ENCODE peak calls at places on chromosomes 12 and 14, in eight cellular contexts. K is stomach, W is A673, N is cardiac muscle cell, Y is lung, Z is tibial artery, T is suprapubic skin, G is heart right ventricle. P is an unnamed sample.

GRCh38 chr14:88904864-88905263 is 80.4 kb downstream of the TTC8 start:
- DNase-seq in W (no peak), Z (no peak), T (no peak), K (no peak), N (peak; percentile 61), Y (no peak), G (no peak), P (no peak)

GRCh38 chr14:76776306-76777251 is 15.3 kb downstream of the VASH1 start:
- DNase-seq in Z (no peak), N (no peak), T (no peak), G (peak; percentile 8), K (no peak), Y (no peak), W (peak; percentile 36), P (peak; percentile 42)

GRCh38 chr12:121536929-121537813 is 43.7 kb downstream of the KDM2B start:
- DNase-seq in Z (peak; percentile 85), G (peak; percentile 90), W (peak; percentile 45), Y (peak; percentile 87), N (peak; percentile 76), K (peak; percentile 93), T (peak; percentile 89), P (peak; percentile 89)

GRCh38 chr14:94494085-94494484 is 15.2 kb downstream of the SERPINA12 start:
- DNase-seq in W (no peak), Z (no peak), Y (no peak), N (no peak), K (no peak), T (no peak), G (no peak), P (no peak)

GRCh38 chr12:42261708-42262107 is 23.7 kb upstream of the YAF2 start:
- DNase-seq in G (no peak), T (no peak), Z (no peak), W (no peak), N (no peak), K (no peak), Y (no peak), P (no peak)

GRCh38 chr12:22578328-22578727 is 34.0 kb upstream of the C2CD5 start:
- DNase-seq in K (no peak), Z (no peak), W (no peak), Y (no peak), G (no peak), T (no peak), N (no peak), P (no peak)

GRCh38 chr14:20305265-20306078 is at the start of gene TTC5:
- DNase-seq in N (peak; percentile 94), Y (peak; percentile 88), Z (peak; percentile 80), T (peak; percentile 87), W (peak; percentile 91), G (peak; percentile 88), K (peak; percentile 85), P (peak; percentile 83)

GRCh38 chr14:101537286-101537685 is 24.0 kb upstream of the DIO3 start:
- DNase-seq in N (no peak), G (no peak), K (no peak), W (no peak), Z (no peak), Y (no peak), T (no peak), P (no peak)

GRCh38 chr14:70009961-70010360 is 130.7 kb downstream of the SMOC1 start:
- DNase-seq in Y (no peak), N (no peak), G (no peak), K (no peak), Z (no peak), T (no peak), W (no peak), P (no peak)

GRCh38 chr14:101186544-101186943 is 283.0 kb upstream of the RTL1 start:
- DNase-seq in W (no peak), Y (peak; percentile 10), K (peak; percentile 21), T (no peak), N (no peak), G (no peak), Z (no peak), P (no peak)

DNA sequence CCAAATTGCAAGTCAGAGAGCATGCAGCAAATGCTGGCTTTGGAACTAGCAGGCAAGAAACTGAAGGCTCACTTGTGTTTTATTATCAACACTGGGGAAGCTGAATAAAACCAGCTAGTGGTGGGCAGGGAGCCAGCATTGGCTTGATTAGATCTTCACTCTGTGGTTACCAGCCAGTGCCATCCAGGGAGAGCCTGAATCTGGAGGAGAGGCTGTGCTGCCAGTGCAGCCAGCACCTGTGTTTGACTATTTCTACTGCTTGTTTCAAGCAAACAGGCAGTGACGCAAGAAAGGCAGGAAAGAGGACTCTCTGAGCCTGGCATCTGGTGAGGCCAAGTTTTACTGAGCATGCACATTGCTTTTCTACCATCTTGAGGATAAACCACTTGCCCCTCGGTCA is 247.0 kb downstream of the PHLDA1 start:
- DNase-seq in Y (peak; percentile 33), W (peak; percentile 67), K (peak; percentile 96), N (peak; percentile 23), Z (peak; percentile 23), T (peak; percentile 66), G (peak; percentile 38), P (no peak)
- TF ChIP-seq CTCF in Y (no peak), W (no peak), K (no peak), N (no peak), Z (no peak), T (no peak), G (no peak), P (no peak)

GRCh38 chr12:105220150-105220928 is 15.6 kb downstream of the APPL2 start:
- DNase-seq in G (peak; percentile 24), N (no peak), W (no peak), Y (no peak), Z (no peak), K (no peak), T (no peak), P (no peak)

GRCh38 chr12:105220929-105221290 is 15.1 kb downstream of the APPL2 start:
- DNase-seq in Z (no peak), W (no peak), N (no peak), K (peak; percentile 55), Y (no peak), T (no peak), G (no peak), P (no peak)

GRCh38 chr12:105222726-105223357 is 13.1 kb downstream of the APPL2 start:
- DNase-seq in N (no peak), K (no peak), W (no peak), Z (no peak), Y (no peak), G (no peak), T (no peak), P (no peak)

GRCh38 chr12:105222326-105222655 is 13.7 kb downstream of the APPL2 start:
- DNase-seq in G (no peak), Y (no peak), W (no peak), K (no peak), Z (no peak), N (no peak), T (no peak), P (no peak)

DNA sequence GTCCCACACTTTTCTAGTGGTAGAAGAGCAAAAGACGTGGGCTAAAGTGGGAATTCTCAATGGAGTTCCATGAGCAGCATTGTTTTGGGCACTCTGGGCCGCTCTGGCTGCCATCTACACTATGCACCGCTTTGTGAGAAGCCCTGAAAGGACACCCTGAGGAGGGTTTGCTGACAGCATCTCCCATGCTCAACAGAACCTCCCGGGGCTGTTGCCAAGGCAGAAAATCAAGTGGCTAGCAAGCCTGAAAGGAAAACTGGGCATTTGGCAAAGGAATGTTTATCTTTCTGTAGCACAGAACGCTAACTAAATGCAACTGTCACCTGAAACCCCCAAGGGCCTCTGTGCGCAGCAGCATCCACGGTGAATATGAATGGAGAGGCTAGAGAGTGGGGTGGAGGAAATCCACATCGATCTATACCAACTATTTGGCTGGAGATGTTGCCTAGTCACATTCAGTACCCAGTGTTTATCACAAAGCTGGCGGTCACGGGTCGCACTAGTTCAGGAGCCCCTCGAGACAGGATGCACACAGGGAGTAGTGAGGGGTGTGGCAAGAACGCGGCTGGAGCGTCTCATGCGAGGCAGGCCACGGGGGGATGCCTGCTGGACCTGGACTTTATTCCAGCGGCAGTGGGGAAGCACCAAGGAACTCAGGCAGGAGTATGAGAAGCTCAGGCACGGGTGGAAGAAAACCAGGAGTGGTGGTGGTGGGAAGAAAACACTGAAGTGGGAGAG is 14.2 kb downstream of the APPL2 start:
- DNase-seq in G (no peak), K (no peak), W (no peak), Z (no peak), N (no peak), T (no peak), Y (no peak), P (no peak)
- H3K4me3 ChIP-seq in G (no peak overlapping the region), K (no peak overlapping the region), W (no peak overlapping the region), Z (no peak overlapping the region), N (no peak overlapping the region), T (no peak overlapping the region), Y (no peak overlapping the region), P (no peak overlapping the region)

DNA sequence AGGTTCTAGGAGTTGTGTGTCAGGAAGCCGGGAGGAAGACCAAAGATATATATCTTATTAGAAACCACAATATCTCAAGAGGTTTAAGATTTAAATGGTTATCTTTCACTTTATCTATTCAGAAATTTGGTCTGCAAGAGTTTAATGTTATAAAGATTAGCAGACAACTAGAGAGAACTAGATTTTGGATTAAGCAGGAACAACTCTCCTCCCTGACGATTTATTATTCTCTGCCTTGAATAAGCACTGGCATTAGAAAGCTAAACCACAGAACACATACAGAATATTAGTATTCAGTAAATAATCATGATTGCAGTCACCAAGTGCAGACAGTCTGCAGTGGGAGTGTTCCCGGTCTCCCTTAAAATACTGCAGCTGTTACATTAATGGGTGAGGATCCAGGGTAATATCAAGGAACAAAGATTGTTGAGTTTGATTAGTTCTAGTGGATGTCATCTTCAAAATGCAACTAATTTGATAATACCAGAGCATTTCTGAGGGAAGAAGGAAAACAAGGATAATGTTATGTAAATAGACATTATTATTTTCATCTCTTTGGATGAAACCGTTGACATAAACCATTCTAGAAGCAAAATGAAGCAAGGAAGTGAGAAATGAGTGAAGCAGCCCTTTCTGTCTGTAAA is 79.2 kb downstream of the DYRK2 start:
- DNase-seq in K (no peak), G (no peak), N (no peak), T (no peak), W (no peak), Y (no peak), Z (no peak), P (no peak)
- H3K27ac ChIP-seq in K (no peak overlapping the region), G (no peak overlapping the region), N (no peak overlapping the region), T (no peak overlapping the region), W (no peak overlapping the region), Y (peak overlapping the region; percentile 38), Z (no peak overlapping the region), P (no peak overlapping the region)

DNA sequence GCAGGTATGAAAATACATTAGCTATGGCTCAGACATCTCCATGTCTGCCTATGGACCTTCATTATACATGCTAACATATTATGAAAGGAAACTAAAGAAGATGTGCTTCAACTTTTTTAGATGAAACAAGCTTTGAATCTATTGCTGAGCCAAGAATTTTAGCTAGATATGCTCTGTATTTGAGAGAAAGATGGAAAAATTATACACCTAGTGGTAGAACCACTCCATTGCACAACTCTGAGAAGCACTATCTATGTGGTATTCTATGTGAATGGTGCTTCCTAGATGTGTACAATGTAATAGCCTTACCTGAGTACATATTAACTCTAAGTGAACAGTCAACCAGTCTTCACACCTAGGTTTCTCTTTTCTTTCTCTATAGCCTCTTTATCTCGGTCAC is 17.3 kb downstream of the EPYC start:
- DNase-seq in Y (no peak), T (no peak), N (no peak), W (no peak), Z (no peak), G (no peak), K (no peak), P (no peak)
- TF ChIP-seq CTCF in Y (no peak), T (no peak), N (no peak), W (peak; percentile 40), Z (no peak), G (no peak), K (no peak), P (no peak)

GRCh38 chr14:59175404-59175803 is 13.1 kb upstream of the DAAM1 start:
- DNase-seq in N (no peak), T (no peak), Y (no peak), K (no peak), W (no peak), Z (no peak), G (no peak), P (no peak)
- H3K4me3 ChIP-seq in N (no peak overlapping the region), T (no peak overlapping the region), Y (no peak overlapping the region), K (no peak overlapping the region), W (no peak overlapping the region), Z (no peak overlapping the region), G (no peak overlapping the region), P (no peak overlapping the region)